ENCODE peak calls at places on chromosomes 5 and 9, in eight cellular contexts. C is lower lobe of right lung, A is prostate gland, W is cardiac muscle cell, K is tibial nerve, N is uterus, H is fibroblast of lung, L is sigmoid colon. F is an unnamed sample.
A peak's percentile ranks its signal among the peaks of the same experiment; 100 is the strongest.

GRCh38 chr5:179227578-179228311 is 117.5 kb downstream of the ADAMTS2 start:
- DNase-seq in K (no peak), N (peak; percentile 26), C (peak; percentile 22), W (no peak), L (peak; percentile 45), H (peak; percentile 23), A (no peak), F (peak; percentile 68)

GRCh38 chr9:129486496-129487306 is 134.2 kb downstream of the C9orf50 start:
- DNase-seq in K (peak; percentile 81), A (peak; percentile 72), W (no peak), H (peak; percentile 62), L (peak; percentile 90), C (no peak), N (peak; percentile 84), F (peak; percentile 67)

GRCh38 chr5:113128082-113128481 is 151.5 kb downstream of the DCP2 start:
- DNase-seq in A (no peak), L (no peak), W (no peak), K (no peak), C (no peak), H (no peak), N (no peak), F (no peak)

GRCh38 chr9:33447404-33448158 is at the start of gene AQP3:
- DNase-seq in H (peak; percentile 49), L (peak; percentile 80), W (peak; percentile 83), N (peak; percentile 62), C (peak; percentile 84), K (peak; percentile 18), A (peak; percentile 81), F (peak; percentile 93)

GRCh38 chr5:61053937-61054336 is 108.3 kb downstream of the SMIM15 start:
- DNase-seq in C (no peak), H (peak; percentile 47), W (no peak), K (no peak), L (no peak), N (no peak), A (no peak), F (no peak)

GRCh38 chr5:72817076-72817476 is 615 bp downstream of the TNPO1 start:
- DNase-seq in A (peak; percentile 46), C (peak; percentile 77), H (peak; percentile 72), L (peak; percentile 81), N (peak; percentile 49), K (peak; percentile 35), W (peak; percentile 79), F (peak; percentile 84)

GRCh38 chr5:135615581-135616260 is 36.9 kb upstream of the CXCL14 start:
- DNase-seq in W (no peak), N (no peak), A (no peak), L (no peak), C (no peak), H (no peak), K (no peak), F (peak; percentile 46)

GRCh38 chr9:123872710-123873109 is 57.2 kb downstream of the DENND1A start:
- DNase-seq in N (no peak), L (no peak), H (no peak), W (no peak), C (no peak), A (no peak), K (no peak), F (no peak)

GRCh38 chr5:179900707-179901106 is 7.0 kb downstream of the TBC1D9B start:
- DNase-seq in L (no peak), W (no peak), A (no peak), K (no peak), C (no peak), N (no peak), H (no peak), F (peak; percentile 28)

GRCh38 chr9:31304576-31304975 is 1079.9 kb upstream of the ACO1 start:
- DNase-seq in A (no peak), W (no peak), H (peak; percentile 82), K (no peak), N (no peak), L (no peak), C (no peak), F (no peak)

GRCh38 chr5:139849501-139849900 is 53.9 kb downstream of the PSD2 start:
- DNase-seq in H (no peak), N (no peak), L (no peak), W (no peak), K (no peak), C (no peak), A (no peak), F (no peak)

GRCh38 chr5:137398175-137398574 is 101.0 kb downstream of the SPOCK1 start:
- DNase-seq in N (no peak), C (no peak), A (no peak), K (no peak), H (no peak), L (no peak), W (no peak), F (no peak)

GRCh38 chr5:128290152-128290858 is 206.7 kb downstream of the SLC12A2 start:
- DNase-seq in N (no peak), W (no peak), L (no peak), K (no peak), C (no peak), A (no peak), H (peak; percentile 49), F (no peak)

GRCh38 chr5:163579729-163580128 is 74.3 kb downstream of the MAT2B start:
- DNase-seq in W (no peak), L (no peak), C (no peak), N (no peak), A (no peak), K (no peak), H (no peak), F (no peak)

GRCh38 chr5:9852686-9853085 is 222.5 kb upstream of the TAS2R1 start:
- DNase-seq in L (no peak), W (no peak), C (no peak), N (no peak), H (peak; percentile 31), A (no peak), K (no peak), F (no peak)

GRCh38 chr5:9847631-9848030 is 217.5 kb upstream of the TAS2R1 start:
- DNase-seq in W (no peak), C (no peak), H (no peak), L (no peak), K (no peak), N (no peak), A (no peak), F (no peak)

GRCh38 chr5:9853309-9853708 is 223.2 kb upstream of the TAS2R1 start:
- DNase-seq in A (no peak), C (no peak), N (no peak), L (no peak), W (no peak), H (no peak), K (no peak), F (no peak)

GRCh38 chr5:9850456-9850855 is 220.3 kb upstream of the TAS2R1 start:
- DNase-seq in K (no peak), N (no peak), W (no peak), A (no peak), L (no peak), H (no peak), C (no peak), F (no peak)

GRCh38 chr5:9851458-9851857 is 221.3 kb upstream of the TAS2R1 start:
- DNase-seq in C (no peak), N (no peak), A (no peak), W (peak; percentile 5), H (peak; percentile 92), L (no peak), K (peak; percentile 8), F (no peak)
- TF ChIP-seq CTCF in C (peak; percentile 25), N (no peak), A (no peak), W (peak; percentile 47), H (peak; percentile 26), L (no peak), K (no peak), F (peak; percentile 40)

GRCh38 chr5:145906401-145906800 is 30.0 kb upstream of the SH3RF2 start:
- DNase-seq in K (no peak), H (peak; percentile 62), L (no peak), N (no peak), C (no peak), A (no peak), W (no peak), F (no peak)

GRCh38 chr5:145904743-145905142 is 31.6 kb upstream of the SH3RF2 start:
- DNase-seq in N (no peak), W (no peak), A (no peak), L (no peak), K (no peak), C (no peak), H (no peak), F (no peak)

GRCh38 chr5:145902421-145902820 is 29.6 kb upstream of the GRXCR2 start:
- DNase-seq in H (peak; percentile 35), C (no peak), L (no peak), A (peak; percentile 21), W (no peak), K (no peak), N (no peak), F (no peak)

GRCh38 chr5:145903862-145904261 is 31.0 kb upstream of the GRXCR2 start:
- DNase-seq in K (no peak), C (no peak), L (no peak), A (no peak), H (peak; percentile 75), N (no peak), W (no peak), F (no peak)

GRCh38 chr5:145903113-145903512 is 30.3 kb upstream of the GRXCR2 start:
- DNase-seq in L (no peak), C (no peak), H (no peak), N (no peak), A (no peak), K (no peak), W (no peak), F (no peak)
- TF ChIP-seq CTCF in L (no peak), C (no peak), H (no peak), N (no peak), A (no peak), K (no peak), W (peak; percentile 32), F (peak; percentile 72)

DNA sequence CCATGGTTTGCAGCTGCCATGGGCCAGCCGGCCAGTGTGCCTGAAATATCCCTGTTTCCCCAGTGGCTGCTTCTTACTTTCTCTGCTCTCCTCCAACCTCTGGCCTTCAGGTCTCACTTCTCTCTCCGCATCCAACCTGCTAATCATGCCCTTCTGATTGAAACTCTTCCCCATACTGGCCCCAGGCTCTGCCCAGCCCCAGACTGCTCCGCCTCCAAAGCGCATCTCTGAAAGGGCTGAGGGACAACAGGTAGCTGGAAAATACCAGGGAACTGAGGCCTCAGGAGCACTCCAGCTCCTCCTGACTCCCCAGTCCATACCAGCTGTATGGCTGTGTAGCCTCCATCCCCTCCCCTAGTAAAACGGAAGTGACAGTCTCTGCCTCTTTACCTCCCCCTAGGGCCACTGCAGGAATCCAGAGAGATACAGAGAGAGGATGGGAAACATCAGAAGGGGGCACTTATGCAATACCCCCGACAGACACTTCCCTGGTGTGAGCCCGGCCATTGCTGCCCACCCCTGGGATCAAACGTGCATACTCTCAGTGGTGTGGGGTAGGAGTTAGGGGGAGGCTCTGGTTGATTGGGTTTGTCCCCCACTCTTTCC is 34.2 kb downstream of the PAX5 start:
- DNase-seq in H (no peak), A (no peak), W (no peak), N (no peak), K (no peak), C (no peak), L (no peak), F (no peak)
- TF ChIP-seq CTCF in H (no peak), A (no peak), W (peak; percentile 5), N (no peak), K (no peak), C (no peak), L (no peak), F (peak; percentile 57)

DNA sequence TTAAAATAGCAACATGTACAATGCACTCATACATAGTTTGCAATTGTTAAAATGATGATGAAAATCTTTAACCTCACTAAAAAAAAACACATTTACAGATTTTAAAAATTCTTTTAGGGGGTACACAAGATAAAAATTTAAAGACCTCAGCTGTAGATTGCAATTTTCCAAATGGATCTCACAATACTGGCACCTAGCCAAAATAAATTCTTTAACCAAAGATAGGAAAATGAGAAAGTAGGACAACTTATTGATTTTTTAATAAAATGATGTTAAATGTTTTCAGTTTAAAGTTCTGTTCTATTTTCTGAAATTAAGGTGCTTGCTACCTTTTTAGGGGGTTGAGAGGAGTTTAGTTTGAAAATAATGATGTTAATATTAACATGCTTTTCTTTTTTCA is 90.0 kb downstream of the PCSK1 start:
- DNase-seq in H (no peak), A (no peak), N (no peak), C (no peak), K (no peak), W (no peak), L (no peak), F (no peak)
- TF ChIP-seq CTCF in H (no peak), A (no peak), N (no peak), C (no peak), K (no peak), W (no peak), L (no peak), F (no peak)